ENCODE peak calls at places on chromosomes 2 and 18, in seven cellular contexts. D, B, Y, L, X, I and P are unnamed samples.
A peak's percentile ranks its signal among the peaks of the same experiment; 100 is the strongest.

GRCh38 chr2:56474412-56475158 is 290.8 kb downstream of the CCDC85A start:
- DNase-seq in L (no peak), Y (no peak), I (no peak), X (no peak), B (no peak), D (peak; percentile 46), P (no peak)

GRCh38 chr18:3246636-3247242 is 862 bp upstream of the MYL12A start:
- DNase-seq in L (no peak), X (no peak), D (no peak), B (no peak), I (peak; percentile 52), Y (no peak), P (no peak)

GRCh38 chr2:236663671-236664101 is 94.1 kb downstream of the ACKR3 start:
- DNase-seq in D (no peak), Y (no peak), L (no peak), I (no peak), X (peak; percentile 39), B (no peak), P (no peak)

GRCh38 chr2:23208339-23208738 is 176.6 kb upstream of the KLHL29 start:
- DNase-seq in D (no peak), I (no peak), B (no peak), X (no peak), L (no peak), Y (no peak), P (no peak)

GRCh38 chr2:96526615-96527014 is 9.9 kb upstream of the ARID5A start:
- DNase-seq in D (no peak), I (no peak), X (no peak), B (no peak), Y (no peak), L (no peak), P (no peak)

GRCh38 chr18:62486290-62486964 is 36.4 kb upstream of the ZCCHC2 start:
- DNase-seq in B (no peak), I (peak; percentile 41), D (peak; percentile 6), X (peak; percentile 38), L (no peak), Y (peak; percentile 53), P (no peak)

GRCh38 chr2:96095116-96095636 is 21.2 kb downstream of the ADRA2B start:
- DNase-seq in Y (peak; percentile 51), L (no peak), B (no peak), D (no peak), I (no peak), X (peak; percentile 2), P (no peak)

GRCh38 chr2:175066411-175066810 is 61.2 kb upstream of the CHN1 start:
- DNase-seq in X (no peak), Y (no peak), I (no peak), B (no peak), D (no peak), L (no peak), P (no peak)

GRCh38 chr2:68482296-68482695 is 14.9 kb downstream of the APLF start:
- DNase-seq in B (no peak), Y (no peak), I (no peak), D (no peak), L (no peak), X (no peak), P (no peak)

GRCh38 chr2:198326431-198326830 is 522.0 kb downstream of the PLCL1 start:
- DNase-seq in I (no peak), X (no peak), D (no peak), Y (no peak), B (no peak), L (no peak), P (no peak)

GRCh38 chr2:21774691-21775090 is 650.9 kb downstream of the TDRD15 start:
- DNase-seq in I (no peak), L (no peak), B (no peak), X (no peak), D (no peak), Y (no peak), P (no peak)

GRCh38 chr2:206084468-206084869 is 1.5 kb downstream of the INO80D start:
- DNase-seq in D (peak; percentile 70), Y (peak; percentile 46), B (peak; percentile 62), I (peak; percentile 79), X (peak; percentile 74), L (peak; percentile 70), P (no peak)

GRCh38 chr2:7241041-7241440 is 323.8 kb downstream of the RNF144A start:
- DNase-seq in L (no peak), Y (no peak), B (no peak), X (no peak), I (no peak), D (no peak), P (no peak)

GRCh38 chr2:7239078-7239477 is 321.9 kb downstream of the RNF144A start:
- DNase-seq in D (no peak), B (no peak), X (no peak), L (no peak), I (no peak), Y (no peak), P (no peak)

GRCh38 chr2:7237476-7237875 is 320.3 kb downstream of the RNF144A start:
- DNase-seq in I (no peak), D (no peak), X (no peak), Y (no peak), B (no peak), L (no peak), P (no peak)

DNA sequence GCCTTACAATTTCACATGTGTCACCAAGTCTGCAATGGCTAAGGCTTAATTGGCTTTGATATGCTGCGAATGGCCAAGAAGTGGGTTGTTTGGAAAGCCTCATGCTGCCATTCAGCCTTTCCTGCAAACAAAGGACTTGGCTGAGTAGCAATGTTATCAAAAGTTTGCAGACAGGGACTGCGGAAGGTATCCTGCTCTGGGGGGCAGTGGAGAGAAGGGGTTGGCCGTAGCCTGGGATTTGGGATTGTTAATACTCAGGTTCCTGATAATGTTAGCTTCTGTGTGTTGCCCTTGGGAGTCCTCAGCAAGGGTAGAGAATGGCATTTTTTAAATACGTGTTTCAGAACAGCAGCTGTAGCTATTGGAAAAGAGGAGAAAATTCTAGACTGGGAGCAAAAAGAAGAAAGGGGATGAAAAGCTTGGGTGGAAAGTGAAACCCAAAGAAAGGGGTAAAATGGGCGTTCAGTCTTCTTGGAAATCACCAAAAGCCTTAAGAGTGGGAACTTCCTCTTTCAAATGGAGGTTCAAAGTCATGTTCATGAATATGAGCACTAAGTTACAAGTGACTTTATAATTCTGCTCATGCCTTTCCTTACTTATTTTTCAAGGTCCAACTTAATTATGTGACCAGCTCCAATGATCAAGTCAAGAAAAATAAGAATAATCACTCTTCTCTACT is 325.1 kb downstream of the RNF144A start:
- DNase-seq in X (no peak), D (no peak), I (no peak), B (no peak), Y (no peak), L (no peak), P (no peak)
- H3K4me3 ChIP-seq in X (no peak overlapping the region), D (no peak overlapping the region), I (no peak overlapping the region), B (no peak overlapping the region), Y (no peak overlapping the region), L (no peak overlapping the region), P (no peak overlapping the region)

DNA sequence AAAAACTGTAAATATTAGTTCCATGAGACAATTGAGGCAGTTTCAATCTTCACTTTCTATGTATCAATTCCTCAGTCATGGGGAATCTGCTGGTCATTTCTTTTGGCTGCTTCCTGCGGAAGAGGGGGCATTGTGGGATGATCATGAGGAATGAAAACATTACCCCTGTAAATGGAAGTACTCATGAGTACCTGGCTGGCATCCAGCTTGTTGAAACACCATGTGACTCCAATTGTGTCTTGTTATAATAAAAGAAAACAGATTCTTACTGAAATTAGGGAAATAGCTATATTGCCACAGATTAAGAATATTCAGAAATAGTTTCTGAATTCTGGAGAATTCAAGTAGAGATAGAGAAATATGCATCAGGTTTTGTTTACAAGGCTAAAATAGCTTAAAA is 41.6 kb upstream of the GPR39 start:
- DNase-seq in Y (no peak), I (no peak), D (no peak), B (no peak), L (no peak), X (no peak), P (no peak)
- H3K27ac ChIP-seq in Y (peak overlapping the region; percentile 58), I (no peak overlapping the region), D (no peak overlapping the region), B (no peak overlapping the region), L (no peak overlapping the region), X (no peak overlapping the region), P (no peak overlapping the region)

GRCh38 chr2:65198737-65199136 is 28.9 kb upstream of the ACTR2 start:
- DNase-seq in I (no peak), D (no peak), L (no peak), B (no peak), X (no peak), Y (no peak), P (no peak)

GRCh38 chr2:65199891-65200290 is 27.7 kb upstream of the ACTR2 start:
- DNase-seq in I (no peak), B (no peak), X (no peak), L (no peak), D (no peak), Y (no peak), P (no peak)

GRCh38 chr2:65199194-65199593 is 28.4 kb upstream of the ACTR2 start:
- DNase-seq in Y (no peak), I (no peak), B (no peak), D (no peak), L (no peak), X (no peak), P (no peak)

DNA sequence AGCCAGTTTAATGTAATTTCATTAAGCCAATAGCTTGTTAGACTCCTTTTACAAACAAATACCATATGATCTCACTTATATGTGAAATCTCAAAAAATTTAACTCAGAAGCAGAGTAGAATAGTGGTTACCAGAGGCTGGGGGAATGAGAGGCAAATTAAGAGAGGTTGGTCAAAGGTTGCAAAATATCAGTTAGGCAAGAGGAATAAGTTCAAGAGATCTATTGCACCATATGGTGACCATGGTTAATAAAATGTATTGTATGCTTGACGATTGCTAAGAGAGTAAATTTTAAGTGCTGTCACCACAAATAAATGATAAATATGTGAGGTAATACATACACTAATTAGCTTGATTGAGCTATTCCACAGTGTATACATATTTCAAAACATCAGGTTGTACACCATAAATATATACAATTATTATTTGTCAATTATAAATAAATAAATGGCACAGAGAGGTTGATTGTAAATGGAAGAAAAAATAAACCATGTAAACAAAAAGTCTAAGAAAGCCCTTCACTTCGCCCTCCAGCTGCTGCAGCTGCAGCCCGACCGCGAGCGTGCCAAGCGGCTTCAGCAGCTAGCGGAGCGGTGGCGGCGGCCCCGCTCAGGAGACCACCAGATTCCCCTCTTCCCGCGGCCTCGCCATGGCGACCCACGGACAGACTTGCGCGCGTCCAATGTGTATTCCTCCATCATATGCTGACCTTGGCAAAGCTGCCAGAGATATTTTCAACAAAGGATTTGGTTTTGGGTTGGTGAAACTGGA is 23.0 kb upstream of the ACTR2 start:
- DNase-seq in I (no peak), L (no peak), X (no peak), B (no peak), Y (no peak), D (peak; percentile 7), P (no peak)
- H3K4me3 ChIP-seq in I (no peak overlapping the region), L (no peak overlapping the region), X (peak overlapping the region; percentile 45), B (no peak overlapping the region), Y (no peak overlapping the region), D (no peak overlapping the region), P (peak overlapping the region; percentile 19)

GRCh38 chr2:215411941-215412743 is 23.7 kb downstream of the FN1 start:
- DNase-seq in L (no peak), D (no peak), Y (no peak), B (no peak), I (no peak), X (no peak), P (no peak)

GRCh38 chr2:215414674-215415073 is 21.2 kb downstream of the FN1 start:
- DNase-seq in I (no peak), Y (no peak), D (peak; percentile 18), L (no peak), B (no peak), X (no peak), P (no peak)

GRCh38 chr2:215413484-215413777 is 22.4 kb downstream of the FN1 start:
- DNase-seq in B (no peak), L (no peak), X (no peak), Y (no peak), I (no peak), D (no peak), P (no peak)

GRCh38 chr2:215415218-215415617 is 20.6 kb downstream of the FN1 start:
- DNase-seq in Y (no peak), I (no peak), X (no peak), D (no peak), B (no peak), L (no peak), P (no peak)

GRCh38 chr2:215413974-215414373 is 21.9 kb downstream of the FN1 start:
- DNase-seq in Y (no peak), B (no peak), X (no peak), D (no peak), I (no peak), L (no peak), P (no peak)
- H3K27ac ChIP-seq in Y (no peak overlapping the region), B (no peak overlapping the region), X (no peak overlapping the region), D (no peak overlapping the region), I (no peak overlapping the region), L (peak overlapping the region; percentile 71), P (no peak overlapping the region)